ENCODE peak calls at places on chromosomes 6 and 20, in ten cellular contexts. One of them, this sample, is unnamed. For H3K4me1, the result is how much of the 10 kb centered on the place peaks cover.

GRCh38 chr20:5658897-5659296 is 91.3 kb upstream of the SHLD1 start:
- DNase-seq in neural progenitor cell: no peak
- DNase-seq in breast epithelium: no peak
- DNase-seq in MM.1S: no peak
- DNase-seq in psoas muscle: peak
- DNase-seq in esophagus muscularis mucosa: no peak
- DNase-seq in colonic mucosa: peak
- DNase-seq in tibial artery: peak
- DNase-seq in lung: peak
- DNase-seq in heart right ventricle: peak
- DNase-seq in this sample: no peak

GRCh38 chr6:141833001-141833655 is 299.6 kb upstream of the GJE1 start:
- DNase-seq in neural progenitor cell: no peak
- DNase-seq in breast epithelium: no peak
- DNase-seq in MM.1S: no peak
- DNase-seq in psoas muscle: no peak
- DNase-seq in esophagus muscularis mucosa: no peak
- DNase-seq in colonic mucosa: no peak
- DNase-seq in tibial artery: no peak
- DNase-seq in lung: no peak
- DNase-seq in heart right ventricle: no peak
- DNase-seq in this sample: no peak

GRCh38 chr20:7585126-7585679 is 355.1 kb downstream of the HAO1 start:
- DNase-seq in neural progenitor cell: no peak
- DNase-seq in breast epithelium: no peak
- DNase-seq in MM.1S: no peak
- DNase-seq in psoas muscle: no peak
- DNase-seq in esophagus muscularis mucosa: no peak
- DNase-seq in colonic mucosa: no peak
- DNase-seq in tibial artery: no peak
- DNase-seq in lung: no peak
- DNase-seq in heart right ventricle: no peak
- DNase-seq in this sample: no peak

GRCh38 chr6:97195117-97195516 is 87.9 kb downstream of the MMS22L start:
- DNase-seq in neural progenitor cell: no peak
- DNase-seq in breast epithelium: no peak
- DNase-seq in MM.1S: no peak
- DNase-seq in psoas muscle: no peak
- DNase-seq in esophagus muscularis mucosa: no peak
- DNase-seq in colonic mucosa: no peak
- DNase-seq in tibial artery: no peak
- DNase-seq in lung: no peak
- DNase-seq in heart right ventricle: no peak
- DNase-seq in this sample: no peak

GRCh38 chr6:110495949-110496348 is 19.5 kb upstream of the SLC22A16 start:
- DNase-seq in neural progenitor cell: no peak
- DNase-seq in breast epithelium: no peak
- DNase-seq in MM.1S: no peak
- DNase-seq in psoas muscle: no peak
- DNase-seq in esophagus muscularis mucosa: peak
- DNase-seq in colonic mucosa: no peak
- DNase-seq in tibial artery: no peak
- DNase-seq in lung: no peak
- DNase-seq in heart right ventricle: no peak
- DNase-seq in this sample: no peak

GRCh38 chr6:142940487-142940886 is 4.5 kb downstream of the HIVEP2 start:
- DNase-seq in neural progenitor cell: no peak
- DNase-seq in breast epithelium: no peak
- DNase-seq in MM.1S: no peak
- DNase-seq in psoas muscle: no peak
- DNase-seq in esophagus muscularis mucosa: no peak
- DNase-seq in colonic mucosa: no peak
- DNase-seq in tibial artery: no peak
- DNase-seq in lung: no peak
- DNase-seq in heart right ventricle: no peak
- DNase-seq in this sample: no peak

GRCh38 chr6:142901616-142902015 is 43.4 kb downstream of the HIVEP2 start:
- DNase-seq in neural progenitor cell: no peak
- DNase-seq in breast epithelium: no peak
- DNase-seq in MM.1S: no peak
- DNase-seq in psoas muscle: no peak
- DNase-seq in esophagus muscularis mucosa: no peak
- DNase-seq in colonic mucosa: no peak
- DNase-seq in tibial artery: no peak
- DNase-seq in lung: no peak
- DNase-seq in heart right ventricle: no peak
- DNase-seq in this sample: no peak

GRCh38 chr6:2947424-2947823 is 23.9 kb downstream of the SERPINB6 start:
- DNase-seq in neural progenitor cell: no peak
- DNase-seq in breast epithelium: no peak
- DNase-seq in MM.1S: peak
- DNase-seq in psoas muscle: no peak
- DNase-seq in esophagus muscularis mucosa: peak
- DNase-seq in colonic mucosa: peak
- DNase-seq in tibial artery: no peak
- DNase-seq in lung: peak
- DNase-seq in heart right ventricle: no peak
- DNase-seq in this sample: no peak

GRCh38 chr6:10487668-10488327 is 33.4 kb upstream of the GCNT2 start:
- DNase-seq in neural progenitor cell: peak
- DNase-seq in breast epithelium: no peak
- DNase-seq in MM.1S: no peak
- DNase-seq in psoas muscle: no peak
- DNase-seq in esophagus muscularis mucosa: no peak
- DNase-seq in colonic mucosa: no peak
- DNase-seq in tibial artery: no peak
- DNase-seq in lung: no peak
- DNase-seq in heart right ventricle: no peak
- DNase-seq in this sample: no peak

GRCh38 chr6:107843400-107843799 is 19.3 kb upstream of the SCML4 start:
- DNase-seq in neural progenitor cell: no peak
- DNase-seq in breast epithelium: no peak
- DNase-seq in MM.1S: no peak
- DNase-seq in psoas muscle: no peak
- DNase-seq in esophagus muscularis mucosa: no peak
- DNase-seq in colonic mucosa: no peak
- DNase-seq in tibial artery: no peak
- DNase-seq in lung: no peak
- DNase-seq in heart right ventricle: no peak
- DNase-seq in this sample: no peak

GRCh38 chr6:49826743-49827406 is 39.5 kb downstream of the CRISP1 start:
- DNase-seq in neural progenitor cell: no peak
- DNase-seq in breast epithelium: no peak
- DNase-seq in MM.1S: peak
- DNase-seq in psoas muscle: no peak
- DNase-seq in esophagus muscularis mucosa: no peak
- DNase-seq in colonic mucosa: no peak
- DNase-seq in tibial artery: no peak
- DNase-seq in lung: no peak
- DNase-seq in heart right ventricle: no peak
- DNase-seq in this sample: no peak

GRCh38 chr6:1390071-1390804 is 862 bp downstream of the FOXF2 start:
- DNase-seq in neural progenitor cell: peak
- DNase-seq in breast epithelium: no peak
- DNase-seq in MM.1S: no peak
- DNase-seq in psoas muscle: no peak
- DNase-seq in esophagus muscularis mucosa: no peak
- DNase-seq in colonic mucosa: no peak
- DNase-seq in tibial artery: no peak
- DNase-seq in lung: no peak
- DNase-seq in heart right ventricle: no peak
- DNase-seq in this sample: no peak

GRCh38 chr6:80163754-80164187 is 57.3 kb downstream of the BCKDHB start:
- DNase-seq in neural progenitor cell: no peak
- DNase-seq in breast epithelium: no peak
- DNase-seq in MM.1S: peak
- DNase-seq in psoas muscle: no peak
- DNase-seq in esophagus muscularis mucosa: no peak
- DNase-seq in colonic mucosa: no peak
- DNase-seq in tibial artery: no peak
- DNase-seq in lung: no peak
- DNase-seq in heart right ventricle: no peak
- DNase-seq in this sample: no peak

GRCh38 chr6:134722996-134723871 is 226.7 kb downstream of the ALDH8A1 start:
- DNase-seq in neural progenitor cell: no peak
- DNase-seq in breast epithelium: no peak
- DNase-seq in MM.1S: no peak
- DNase-seq in psoas muscle: no peak
- DNase-seq in esophagus muscularis mucosa: no peak
- DNase-seq in colonic mucosa: no peak
- DNase-seq in tibial artery: no peak
- DNase-seq in lung: no peak
- DNase-seq in heart right ventricle: no peak
- DNase-seq in this sample: no peak

GRCh38 chr6:134722429-134722828 is 227.5 kb downstream of the ALDH8A1 start:
- DNase-seq in neural progenitor cell: no peak
- DNase-seq in breast epithelium: no peak
- DNase-seq in MM.1S: no peak
- DNase-seq in psoas muscle: no peak
- DNase-seq in esophagus muscularis mucosa: no peak
- DNase-seq in colonic mucosa: no peak
- DNase-seq in tibial artery: no peak
- DNase-seq in lung: no peak
- DNase-seq in heart right ventricle: no peak
- DNase-seq in this sample: no peak

GRCh38 chr6:134721095-134721400 is 228.9 kb downstream of the ALDH8A1 start:
- DNase-seq in neural progenitor cell: no peak
- DNase-seq in breast epithelium: no peak
- DNase-seq in MM.1S: no peak
- DNase-seq in psoas muscle: no peak
- DNase-seq in esophagus muscularis mucosa: no peak
- DNase-seq in colonic mucosa: no peak
- DNase-seq in tibial artery: no peak
- DNase-seq in lung: no peak
- DNase-seq in heart right ventricle: no peak
- DNase-seq in this sample: no peak

GRCh38 chr6:134719850-134720249 is 230.1 kb downstream of the ALDH8A1 start:
- DNase-seq in neural progenitor cell: no peak
- DNase-seq in breast epithelium: no peak
- DNase-seq in MM.1S: no peak
- DNase-seq in psoas muscle: no peak
- DNase-seq in esophagus muscularis mucosa: no peak
- DNase-seq in colonic mucosa: no peak
- DNase-seq in tibial artery: no peak
- DNase-seq in lung: no peak
- DNase-seq in heart right ventricle: no peak
- DNase-seq in this sample: no peak

GRCh38 chr6:134720353-134721094 is 229.4 kb downstream of the ALDH8A1 start:
- DNase-seq in neural progenitor cell: no peak
- DNase-seq in breast epithelium: no peak
- DNase-seq in MM.1S: no peak
- DNase-seq in psoas muscle: no peak
- DNase-seq in esophagus muscularis mucosa: no peak
- DNase-seq in colonic mucosa: no peak
- DNase-seq in tibial artery: peak
- DNase-seq in lung: no peak
- DNase-seq in heart right ventricle: no peak
- DNase-seq in this sample: no peak
- H3K4me1 ChIP-seq in neural progenitor cell: under half
- H3K4me1 ChIP-seq in breast epithelium: under half
- H3K4me1 ChIP-seq in MM.1S: under half
- H3K4me1 ChIP-seq in psoas muscle: under half
- H3K4me1 ChIP-seq in esophagus muscularis mucosa: half or more
- H3K4me1 ChIP-seq in colonic mucosa: under half
- H3K4me1 ChIP-seq in tibial artery: under half
- H3K4me1 ChIP-seq in lung: under half
- H3K4me1 ChIP-seq in heart right ventricle: half or more
- H3K4me1 ChIP-seq in this sample: under half

DNA sequence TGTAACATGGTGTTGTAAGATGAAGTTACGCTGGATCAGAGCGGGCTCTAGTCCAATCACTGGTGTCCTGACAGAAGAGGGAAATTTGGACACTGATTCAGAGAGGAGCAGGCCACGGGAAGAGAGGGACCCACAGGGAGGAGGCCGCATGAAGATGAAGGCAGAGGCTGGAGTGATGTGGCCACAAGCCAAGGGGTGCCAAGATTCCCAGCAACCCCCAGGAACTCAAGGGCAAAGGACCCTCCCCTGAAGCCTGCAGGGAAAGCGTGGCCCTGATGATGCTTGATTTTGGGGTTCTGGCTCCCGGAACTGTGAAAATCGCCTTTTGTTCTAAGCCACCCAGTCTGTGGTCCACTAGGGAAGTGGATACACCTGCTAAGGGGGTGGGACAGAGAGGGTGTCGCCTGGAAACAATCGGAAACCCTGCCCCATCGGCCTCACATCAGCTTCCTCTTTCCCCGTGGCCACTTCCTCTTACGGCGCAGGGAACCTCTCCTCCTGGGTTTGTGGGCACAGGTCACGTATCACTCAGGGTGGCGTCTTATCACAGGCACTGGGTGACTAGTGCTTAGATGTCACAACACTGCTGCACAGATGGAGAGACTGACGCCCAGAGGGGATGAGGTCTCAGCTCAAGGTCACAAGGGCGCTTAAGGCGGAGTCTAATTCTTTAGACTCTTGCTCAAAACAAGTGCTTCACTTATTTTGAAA is 58.0 kb downstream of the SULF2 start:
- DNase-seq in neural progenitor cell: no peak
- DNase-seq in breast epithelium: no peak
- DNase-seq in MM.1S: peak
- DNase-seq in psoas muscle: peak
- DNase-seq in esophagus muscularis mucosa: no peak
- DNase-seq in colonic mucosa: peak
- DNase-seq in tibial artery: peak
- DNase-seq in lung: peak
- DNase-seq in heart right ventricle: peak
- DNase-seq in this sample: no peak
- H3K4me3 ChIP-seq in neural progenitor cell: no peak
- H3K4me3 ChIP-seq in breast epithelium: no peak
- H3K4me3 ChIP-seq in MM.1S: peak
- H3K4me3 ChIP-seq in psoas muscle: no peak
- H3K4me3 ChIP-seq in esophagus muscularis mucosa: no peak
- H3K4me3 ChIP-seq in colonic mucosa: no peak
- H3K4me3 ChIP-seq in tibial artery: no peak
- H3K4me3 ChIP-seq in lung: no peak
- H3K4me3 ChIP-seq in heart right ventricle: no peak
- H3K4me3 ChIP-seq in this sample: no peak

GRCh38 chr20:1539816-1540215 is 17.7 kb downstream of the SIRPD start:
- DNase-seq in neural progenitor cell: no peak
- DNase-seq in breast epithelium: no peak
- DNase-seq in MM.1S: no peak
- DNase-seq in psoas muscle: no peak
- DNase-seq in esophagus muscularis mucosa: peak
- DNase-seq in colonic mucosa: no peak
- DNase-seq in tibial artery: no peak
- DNase-seq in lung: no peak
- DNase-seq in heart right ventricle: no peak
- DNase-seq in this sample: no peak
- H3K4me1 ChIP-seq in neural progenitor cell: under half
- H3K4me1 ChIP-seq in breast epithelium: under half
- H3K4me1 ChIP-seq in MM.1S: under half
- H3K4me1 ChIP-seq in psoas muscle: under half
- H3K4me1 ChIP-seq in esophagus muscularis mucosa: under half
- H3K4me1 ChIP-seq in colonic mucosa: under half
- H3K4me1 ChIP-seq in tibial artery: under half
- H3K4me1 ChIP-seq in lung: under half
- H3K4me1 ChIP-seq in heart right ventricle: under half
- H3K4me1 ChIP-seq in this sample: under half

DNA sequence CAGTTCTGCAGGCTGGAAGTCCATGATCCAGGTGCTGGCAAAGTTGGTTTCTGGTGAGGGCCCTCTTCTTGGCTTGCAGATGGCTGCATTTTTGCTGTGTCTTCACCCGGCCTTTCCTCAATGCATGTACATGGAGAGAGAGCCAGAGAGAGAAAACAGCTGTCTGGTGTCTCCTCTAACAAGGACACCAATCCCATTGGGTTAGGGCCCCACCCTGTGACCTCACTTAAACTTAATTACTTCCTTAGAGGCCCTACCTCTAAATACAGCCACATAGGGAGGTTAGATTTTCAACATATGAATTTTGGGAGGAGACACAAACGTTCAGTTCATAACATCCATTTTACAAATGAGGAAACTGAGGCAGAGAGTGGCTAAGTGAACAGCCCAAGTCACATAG is 202.4 kb downstream of the ZMYND8 start:
- DNase-seq in neural progenitor cell: no peak
- DNase-seq in breast epithelium: no peak
- DNase-seq in MM.1S: no peak
- DNase-seq in psoas muscle: no peak
- DNase-seq in esophagus muscularis mucosa: no peak
- DNase-seq in colonic mucosa: no peak
- DNase-seq in tibial artery: no peak
- DNase-seq in lung: no peak
- DNase-seq in heart right ventricle: no peak
- DNase-seq in this sample: no peak
- H3K4me3 ChIP-seq in neural progenitor cell: no peak
- H3K4me3 ChIP-seq in breast epithelium: no peak
- H3K4me3 ChIP-seq in MM.1S: no peak
- H3K4me3 ChIP-seq in psoas muscle: no peak
- H3K4me3 ChIP-seq in esophagus muscularis mucosa: no peak
- H3K4me3 ChIP-seq in colonic mucosa: no peak
- H3K4me3 ChIP-seq in tibial artery: no peak
- H3K4me3 ChIP-seq in lung: no peak
- H3K4me3 ChIP-seq in heart right ventricle: no peak
- H3K4me3 ChIP-seq in this sample: no peak